ENCODE peak calls at places on chromosomes 13 and 19, in five cellular contexts. One of them, this sample, is unnamed.

GRCh38 chr19:4641132-4641531 is 1.8 kb downstream of the TNFAIP8L1 start:
- DNase-seq in CD8-positive, alpha-beta T cell: no peak
- DNase-seq in lower lobe of right lung: no peak
- DNase-seq in heart right ventricle: no peak
- DNase-seq in psoas muscle: no peak
- DNase-seq in this sample: no peak

GRCh38 chr13:47004022-47004421 is 107.2 kb upstream of the HTR2A start:
- DNase-seq in psoas muscle: no peak
- DNase-seq in lower lobe of right lung: no peak
- DNase-seq in CD8-positive, alpha-beta T cell: no peak
- DNase-seq in heart right ventricle: no peak
- DNase-seq in this sample: no peak

GRCh38 chr19:58218899-58219298 is 9.8 kb upstream of the ZNF544 start:
- DNase-seq in lower lobe of right lung: no peak
- DNase-seq in psoas muscle: no peak
- DNase-seq in heart right ventricle: no peak
- DNase-seq in CD8-positive, alpha-beta T cell: peak
- DNase-seq in this sample: peak

GRCh38 chr13:43122706-43123268 is 99.4 kb downstream of the DNAJC15 start:
- DNase-seq in lower lobe of right lung: no peak
- DNase-seq in CD8-positive, alpha-beta T cell: no peak
- DNase-seq in heart right ventricle: no peak
- DNase-seq in psoas muscle: no peak
- DNase-seq in this sample: no peak

GRCh38 chr19:53389591-53390377 is 5.2 kb upstream of the ZNF765 start:
- DNase-seq in CD8-positive, alpha-beta T cell: no peak
- DNase-seq in heart right ventricle: no peak
- DNase-seq in lower lobe of right lung: no peak
- DNase-seq in psoas muscle: peak
- DNase-seq in this sample: no peak

GRCh38 chr13:57633950-57634828 is 2.6 kb downstream of the PCDH17 start:
- DNase-seq in CD8-positive, alpha-beta T cell: no peak
- DNase-seq in heart right ventricle: peak
- DNase-seq in psoas muscle: no peak
- DNase-seq in lower lobe of right lung: no peak
- DNase-seq in this sample: no peak

GRCh38 chr19:3383121-3383722 is 16.8 kb downstream of the NFIC start:
- DNase-seq in psoas muscle: peak
- DNase-seq in heart right ventricle: no peak
- DNase-seq in CD8-positive, alpha-beta T cell: no peak
- DNase-seq in lower lobe of right lung: no peak
- DNase-seq in this sample: no peak

GRCh38 chr13:36420437-36420891 is 11.8 kb upstream of the CCNA1 start:
- DNase-seq in psoas muscle: no peak
- DNase-seq in heart right ventricle: peak
- DNase-seq in CD8-positive, alpha-beta T cell: peak
- DNase-seq in lower lobe of right lung: peak
- DNase-seq in this sample: peak

GRCh38 chr13:85099245-85099644 is 700.0 kb downstream of the SLITRK6 start:
- DNase-seq in psoas muscle: no peak
- DNase-seq in CD8-positive, alpha-beta T cell: no peak
- DNase-seq in lower lobe of right lung: no peak
- DNase-seq in heart right ventricle: no peak
- DNase-seq in this sample: no peak

GRCh38 chr13:36430247-36431203 is 1.8 kb upstream of the CCNA1 start:
- DNase-seq in CD8-positive, alpha-beta T cell: no peak
- DNase-seq in lower lobe of right lung: no peak
- DNase-seq in psoas muscle: no peak
- DNase-seq in heart right ventricle: peak
- DNase-seq in this sample: no peak

GRCh38 chr13:93903909-93904308 is 575.6 kb downstream of the DCT start:
- DNase-seq in CD8-positive, alpha-beta T cell: no peak
- DNase-seq in heart right ventricle: no peak
- DNase-seq in psoas muscle: no peak
- DNase-seq in lower lobe of right lung: no peak
- DNase-seq in this sample: no peak

GRCh38 chr13:80612804-80613203 is 271.9 kb upstream of the SPRY2 start:
- DNase-seq in heart right ventricle: no peak
- DNase-seq in psoas muscle: no peak
- DNase-seq in lower lobe of right lung: no peak
- DNase-seq in CD8-positive, alpha-beta T cell: no peak
- DNase-seq in this sample: no peak

GRCh38 chr13:114142137-114142550 is 9.7 kb upstream of the RASA3 start:
- DNase-seq in psoas muscle: no peak
- DNase-seq in CD8-positive, alpha-beta T cell: no peak
- DNase-seq in lower lobe of right lung: no peak
- DNase-seq in heart right ventricle: no peak
- DNase-seq in this sample: no peak

GRCh38 chr13:114140909-114141255 is 8.5 kb upstream of the RASA3 start:
- DNase-seq in psoas muscle: no peak
- DNase-seq in heart right ventricle: no peak
- DNase-seq in lower lobe of right lung: no peak
- DNase-seq in CD8-positive, alpha-beta T cell: peak
- DNase-seq in this sample: peak

GRCh38 chr13:114142640-114143490 is 10.4 kb upstream of the RASA3 start:
- DNase-seq in heart right ventricle: no peak
- DNase-seq in psoas muscle: peak
- DNase-seq in CD8-positive, alpha-beta T cell: peak
- DNase-seq in lower lobe of right lung: peak
- DNase-seq in this sample: peak

GRCh38 chr13:114141261-114141996 is 9.0 kb upstream of the RASA3 start:
- DNase-seq in psoas muscle: no peak
- DNase-seq in lower lobe of right lung: no peak
- DNase-seq in heart right ventricle: no peak
- DNase-seq in CD8-positive, alpha-beta T cell: no peak
- DNase-seq in this sample: no peak

GRCh38 chr13:114140131-114140908 is 7.9 kb upstream of the RASA3 start:
- DNase-seq in heart right ventricle: no peak
- DNase-seq in CD8-positive, alpha-beta T cell: peak
- DNase-seq in lower lobe of right lung: no peak
- DNase-seq in psoas muscle: no peak
- DNase-seq in this sample: no peak
- H3K4me3 ChIP-seq in heart right ventricle: no peak
- H3K4me3 ChIP-seq in CD8-positive, alpha-beta T cell: peak
- H3K4me3 ChIP-seq in lower lobe of right lung: no peak
- H3K4me3 ChIP-seq in psoas muscle: no peak
- H3K4me3 ChIP-seq in this sample: peak

GRCh38 chr19:9914315-9915207 is 21.8 kb downstream of the OLFM2 start:
- DNase-seq in heart right ventricle: peak
- DNase-seq in psoas muscle: peak
- DNase-seq in CD8-positive, alpha-beta T cell: peak
- DNase-seq in lower lobe of right lung: peak
- DNase-seq in this sample: peak
- TF ChIP-seq CTCF in heart right ventricle: peak
- TF ChIP-seq CTCF in psoas muscle: peak
- TF ChIP-seq CTCF in CD8-positive, alpha-beta T cell: peak
- TF ChIP-seq CTCF in lower lobe of right lung: peak
- TF ChIP-seq CTCF in this sample: peak

GRCh38 chr19:51440846-51441409 is 17.3 kb downstream of the SIGLEC8 start:
- DNase-seq in heart right ventricle: no peak
- DNase-seq in CD8-positive, alpha-beta T cell: peak
- DNase-seq in psoas muscle: no peak
- DNase-seq in lower lobe of right lung: no peak
- DNase-seq in this sample: no peak
- H3K4me3 ChIP-seq in heart right ventricle: no peak
- H3K4me3 ChIP-seq in CD8-positive, alpha-beta T cell: peak
- H3K4me3 ChIP-seq in psoas muscle: no peak
- H3K4me3 ChIP-seq in lower lobe of right lung: peak
- H3K4me3 ChIP-seq in this sample: no peak

GRCh38 chr19:2062770-2063169 is 11.7 kb upstream of the MKNK2 start:
- DNase-seq in CD8-positive, alpha-beta T cell: no peak
- DNase-seq in lower lobe of right lung: no peak
- DNase-seq in psoas muscle: no peak
- DNase-seq in heart right ventricle: no peak
- DNase-seq in this sample: no peak

GRCh38 chr19:2064395-2064787 is 13.3 kb upstream of the MKNK2 start:
- DNase-seq in psoas muscle: peak
- DNase-seq in CD8-positive, alpha-beta T cell: no peak
- DNase-seq in heart right ventricle: no peak
- DNase-seq in lower lobe of right lung: no peak
- DNase-seq in this sample: no peak

GRCh38 chr19:2063824-2064223 is 12.8 kb upstream of the MKNK2 start:
- DNase-seq in heart right ventricle: no peak
- DNase-seq in psoas muscle: no peak
- DNase-seq in CD8-positive, alpha-beta T cell: no peak
- DNase-seq in lower lobe of right lung: no peak
- DNase-seq in this sample: peak

GRCh38 chr19:2061936-2062729 is 11.1 kb upstream of the MKNK2 start:
- DNase-seq in psoas muscle: peak
- DNase-seq in heart right ventricle: no peak
- DNase-seq in CD8-positive, alpha-beta T cell: no peak
- DNase-seq in lower lobe of right lung: no peak
- DNase-seq in this sample: peak

DNA sequence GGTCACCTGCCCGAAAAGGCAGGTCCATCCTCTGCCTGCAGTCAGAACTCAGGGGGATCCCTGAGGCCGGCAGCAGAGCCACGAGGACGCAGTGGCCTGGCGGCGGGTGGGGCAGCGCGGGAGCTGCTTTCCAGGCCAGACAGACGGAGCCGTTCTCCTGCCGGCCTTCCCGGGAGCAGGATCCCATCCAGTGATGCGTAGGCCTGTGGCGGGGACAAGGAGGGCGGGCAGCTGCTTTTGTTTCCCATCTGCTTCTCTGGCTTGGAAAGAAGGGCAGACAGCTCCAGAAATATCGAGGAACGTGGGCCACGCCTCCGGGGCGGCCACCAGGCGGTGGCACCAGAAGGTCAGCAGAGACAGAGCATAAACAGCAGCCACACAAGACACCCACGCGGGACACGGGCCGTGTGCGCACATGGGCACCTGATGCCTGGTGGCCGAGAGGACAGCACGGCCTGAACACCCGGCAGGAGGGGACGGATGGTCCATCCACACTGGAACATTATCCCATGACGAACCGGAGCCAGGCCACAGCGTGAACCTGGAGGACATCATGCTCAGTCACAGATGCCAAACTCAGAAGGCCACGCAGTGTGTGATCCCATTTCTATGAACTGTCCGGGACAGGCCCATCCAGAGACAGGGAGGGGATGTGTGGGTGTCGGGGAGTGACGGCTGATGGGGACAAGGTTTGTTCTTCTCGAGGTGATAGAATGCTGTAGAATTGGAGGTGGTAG is 13.9 kb upstream of the MKNK2 start:
- DNase-seq in lower lobe of right lung: no peak
- DNase-seq in CD8-positive, alpha-beta T cell: no peak
- DNase-seq in psoas muscle: peak
- DNase-seq in heart right ventricle: peak
- DNase-seq in this sample: no peak
- TF ChIP-seq CTCF in lower lobe of right lung: no peak
- TF ChIP-seq CTCF in CD8-positive, alpha-beta T cell: no peak
- TF ChIP-seq CTCF in psoas muscle: peak
- TF ChIP-seq CTCF in heart right ventricle: no peak
- TF ChIP-seq CTCF in this sample: no peak

DNA sequence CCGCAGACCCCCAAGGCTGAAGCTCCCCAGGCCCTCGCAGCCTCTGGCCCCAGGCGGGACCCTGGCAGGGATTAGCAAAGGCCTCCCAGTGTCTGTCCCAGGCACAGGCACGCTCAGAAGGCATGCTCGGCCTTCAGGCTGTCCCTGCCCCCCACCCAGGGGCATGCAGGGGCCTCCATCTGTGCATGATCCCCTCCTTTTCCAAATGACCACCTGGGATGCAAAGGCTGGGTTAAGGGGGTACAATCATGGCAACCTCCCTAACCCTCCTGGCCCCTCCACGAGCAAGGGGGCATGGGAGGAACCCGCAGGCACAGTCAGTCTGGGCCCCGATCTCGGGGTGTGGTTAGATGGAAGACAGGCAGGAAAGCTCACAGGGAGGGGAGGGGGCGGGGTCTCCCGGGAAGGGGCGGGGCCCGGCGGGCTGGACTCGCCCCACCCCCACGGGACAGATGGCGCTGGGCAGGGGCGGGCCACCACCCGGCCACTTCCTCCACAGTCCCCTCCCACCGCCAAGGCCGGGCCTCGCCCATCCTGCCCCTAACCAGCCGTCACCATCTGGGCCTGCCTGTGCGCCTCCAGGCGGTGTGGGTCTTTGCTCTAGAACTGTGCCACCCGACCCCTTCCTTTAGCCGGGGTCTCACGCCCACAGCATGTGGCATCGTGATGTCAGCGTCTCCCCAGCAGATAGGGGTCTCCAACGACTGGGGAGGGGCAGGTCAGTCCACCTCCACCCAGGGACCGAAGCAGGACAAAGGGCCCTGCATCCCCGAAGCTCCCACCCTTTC is 7.0 kb upstream of the REXO1 start:
- DNase-seq in CD8-positive, alpha-beta T cell: peak
- DNase-seq in lower lobe of right lung: peak
- DNase-seq in psoas muscle: peak
- DNase-seq in heart right ventricle: peak
- DNase-seq in this sample: peak
- H3K4me3 ChIP-seq in CD8-positive, alpha-beta T cell: peak
- H3K4me3 ChIP-seq in lower lobe of right lung: peak
- H3K4me3 ChIP-seq in psoas muscle: peak
- H3K4me3 ChIP-seq in heart right ventricle: peak
- H3K4me3 ChIP-seq in this sample: peak